ENCODE peak calls at places on chromosomes 6 and 20, in four cellular contexts. One of them, this sample, is unnamed.

GRCh38 chr6:24581084-24581669 is 64.8 kb downstream of the KIAA0319 start:
- DNase-seq in activated gamma-delta T cell treated with anti-CD3 and anti-CD28 coated beads, Interleukin-2, amount 50 U/mL, for 16 hours: peak; percentile 71
- DNase-seq in colonic mucosa: peak; percentile 84
- DNase-seq in NCI-H2029: peak; percentile 77
- DNase-seq in this sample: peak; percentile 64

GRCh38 chr6:166005401-166005845 is 162.2 kb downstream of the TBXT start:
- DNase-seq in NCI-H2029: no peak
- DNase-seq in colonic mucosa: no peak
- DNase-seq in activated gamma-delta T cell treated with anti-CD3 and anti-CD28 coated beads, Interleukin-2, amount 50 U/mL, for 16 hours: no peak
- DNase-seq in this sample: peak; percentile 42

GRCh38 chr20:46970937-46971630 is 76.4 kb downstream of the EYA2 start:
- DNase-seq in NCI-H2029: no peak
- DNase-seq in colonic mucosa: peak; percentile 29
- DNase-seq in activated gamma-delta T cell treated with anti-CD3 and anti-CD28 coated beads, Interleukin-2, amount 50 U/mL, for 16 hours: no peak
- DNase-seq in this sample: peak; percentile 58

GRCh38 chr6:148713033-148713738 is 33.6 kb upstream of the UST start:
- DNase-seq in activated gamma-delta T cell treated with anti-CD3 and anti-CD28 coated beads, Interleukin-2, amount 50 U/mL, for 16 hours: no peak
- DNase-seq in NCI-H2029: no peak
- DNase-seq in colonic mucosa: no peak
- DNase-seq in this sample: no peak

GRCh38 chr6:149273318-149273717 is 44.2 kb upstream of the TAB2 start:
- DNase-seq in colonic mucosa: no peak
- DNase-seq in activated gamma-delta T cell treated with anti-CD3 and anti-CD28 coated beads, Interleukin-2, amount 50 U/mL, for 16 hours: no peak
- DNase-seq in NCI-H2029: no peak
- DNase-seq in this sample: no peak

GRCh38 chr20:32945710-32946221 is 58.5 kb downstream of the SUN5 start:
- DNase-seq in colonic mucosa: no peak
- DNase-seq in activated gamma-delta T cell treated with anti-CD3 and anti-CD28 coated beads, Interleukin-2, amount 50 U/mL, for 16 hours: no peak
- DNase-seq in NCI-H2029: no peak
- DNase-seq in this sample: no peak

GRCh38 chr20:17533396-17533795 is 2.2 kb upstream of the BFSP1 start:
- DNase-seq in NCI-H2029: peak; percentile 78
- DNase-seq in activated gamma-delta T cell treated with anti-CD3 and anti-CD28 coated beads, Interleukin-2, amount 50 U/mL, for 16 hours: no peak
- DNase-seq in colonic mucosa: peak; percentile 46
- DNase-seq in this sample: peak; percentile 22

GRCh38 chr20:63597651-63598478 is 23.8 kb upstream of the HELZ2 start:
- DNase-seq in colonic mucosa: no peak
- DNase-seq in NCI-H2029: no peak
- DNase-seq in activated gamma-delta T cell treated with anti-CD3 and anti-CD28 coated beads, Interleukin-2, amount 50 U/mL, for 16 hours: no peak
- DNase-seq in this sample: no peak

GRCh38 chr6:21785162-21785561 is 191.6 kb downstream of the SOX4 start:
- DNase-seq in activated gamma-delta T cell treated with anti-CD3 and anti-CD28 coated beads, Interleukin-2, amount 50 U/mL, for 16 hours: no peak
- DNase-seq in colonic mucosa: no peak
- DNase-seq in NCI-H2029: no peak
- DNase-seq in this sample: no peak

GRCh38 chr6:131226465-131226864 is 91.2 kb downstream of the AKAP7 start:
- DNase-seq in activated gamma-delta T cell treated with anti-CD3 and anti-CD28 coated beads, Interleukin-2, amount 50 U/mL, for 16 hours: no peak
- DNase-seq in NCI-H2029: no peak
- DNase-seq in colonic mucosa: no peak
- DNase-seq in this sample: no peak

GRCh38 chr20:48815537-48815936 is 12.3 kb downstream of the PREX1 start:
- DNase-seq in NCI-H2029: no peak
- DNase-seq in activated gamma-delta T cell treated with anti-CD3 and anti-CD28 coated beads, Interleukin-2, amount 50 U/mL, for 16 hours: no peak
- DNase-seq in colonic mucosa: no peak
- DNase-seq in this sample: no peak

GRCh38 chr6:82072771-82073170 is 174.8 kb downstream of the IBTK start:
- DNase-seq in activated gamma-delta T cell treated with anti-CD3 and anti-CD28 coated beads, Interleukin-2, amount 50 U/mL, for 16 hours: no peak
- DNase-seq in NCI-H2029: no peak
- DNase-seq in colonic mucosa: no peak
- DNase-seq in this sample: no peak

GRCh38 chr6:160088069-160088773 is 33.4 kb upstream of the SLC22A1 start:
- DNase-seq in activated gamma-delta T cell treated with anti-CD3 and anti-CD28 coated beads, Interleukin-2, amount 50 U/mL, for 16 hours: no peak
- DNase-seq in colonic mucosa: peak; percentile 79
- DNase-seq in NCI-H2029: no peak
- DNase-seq in this sample: peak; percentile 11

GRCh38 chr6:127956260-127956888 is 55.5 kb upstream of the THEMIS start:
- DNase-seq in NCI-H2029: no peak
- DNase-seq in activated gamma-delta T cell treated with anti-CD3 and anti-CD28 coated beads, Interleukin-2, amount 50 U/mL, for 16 hours: no peak
- DNase-seq in colonic mucosa: no peak
- DNase-seq in this sample: no peak

GRCh38 chr20:43744121-43744520 is 17.3 kb upstream of the GTSF1L start:
- DNase-seq in activated gamma-delta T cell treated with anti-CD3 and anti-CD28 coated beads, Interleukin-2, amount 50 U/mL, for 16 hours: no peak
- DNase-seq in NCI-H2029: peak; percentile 78
- DNase-seq in colonic mucosa: no peak
- DNase-seq in this sample: no peak

GRCh38 chr6:124226396-124226795 is 422.7 kb downstream of the NKAIN2 start:
- DNase-seq in activated gamma-delta T cell treated with anti-CD3 and anti-CD28 coated beads, Interleukin-2, amount 50 U/mL, for 16 hours: no peak
- DNase-seq in colonic mucosa: no peak
- DNase-seq in NCI-H2029: no peak
- DNase-seq in this sample: no peak

GRCh38 chr6:124200661-124201060 is 397.0 kb downstream of the NKAIN2 start:
- DNase-seq in colonic mucosa: no peak
- DNase-seq in activated gamma-delta T cell treated with anti-CD3 and anti-CD28 coated beads, Interleukin-2, amount 50 U/mL, for 16 hours: no peak
- DNase-seq in NCI-H2029: no peak
- DNase-seq in this sample: peak; percentile 47

GRCh38 chr20:44074252-44075151 is 112.5 kb downstream of the JPH2 start:
- DNase-seq in colonic mucosa: no peak
- DNase-seq in activated gamma-delta T cell treated with anti-CD3 and anti-CD28 coated beads, Interleukin-2, amount 50 U/mL, for 16 hours: no peak
- DNase-seq in NCI-H2029: peak; percentile 32
- DNase-seq in this sample: peak; percentile 24

GRCh38 chr20:3687655-3688054 is 5.8 kb upstream of the ADAM33 start:
- DNase-seq in colonic mucosa: no peak
- DNase-seq in activated gamma-delta T cell treated with anti-CD3 and anti-CD28 coated beads, Interleukin-2, amount 50 U/mL, for 16 hours: no peak
- DNase-seq in NCI-H2029: no peak
- DNase-seq in this sample: no peak

GRCh38 chr6:14791525-14791924 is 454.3 kb upstream of the JARID2 start:
- DNase-seq in activated gamma-delta T cell treated with anti-CD3 and anti-CD28 coated beads, Interleukin-2, amount 50 U/mL, for 16 hours: no peak
- DNase-seq in NCI-H2029: no peak
- DNase-seq in colonic mucosa: no peak
- DNase-seq in this sample: no peak

GRCh38 chr6:142796571-142796970 is 148.4 kb downstream of the HIVEP2 start:
- DNase-seq in NCI-H2029: peak; percentile 8
- DNase-seq in colonic mucosa: no peak
- DNase-seq in activated gamma-delta T cell treated with anti-CD3 and anti-CD28 coated beads, Interleukin-2, amount 50 U/mL, for 16 hours: no peak
- DNase-seq in this sample: peak; percentile 33

GRCh38 chr6:157713451-157714152 is 109.4 kb upstream of the SNX9 start:
- DNase-seq in colonic mucosa: no peak
- DNase-seq in NCI-H2029: no peak
- DNase-seq in activated gamma-delta T cell treated with anti-CD3 and anti-CD28 coated beads, Interleukin-2, amount 50 U/mL, for 16 hours: no peak
- DNase-seq in this sample: no peak

GRCh38 chr6:111552999-111553398 is 52.7 kb downstream of the TRAF3IP2 start:
- DNase-seq in NCI-H2029: peak; percentile 85
- DNase-seq in activated gamma-delta T cell treated with anti-CD3 and anti-CD28 coated beads, Interleukin-2, amount 50 U/mL, for 16 hours: no peak
- DNase-seq in colonic mucosa: no peak
- DNase-seq in this sample: peak; percentile 73

GRCh38 chr20:48607544-48607865 is 220.3 kb downstream of the PREX1 start:
- DNase-seq in colonic mucosa: no peak
- DNase-seq in NCI-H2029: no peak
- DNase-seq in activated gamma-delta T cell treated with anti-CD3 and anti-CD28 coated beads, Interleukin-2, amount 50 U/mL, for 16 hours: no peak
- DNase-seq in this sample: no peak

GRCh38 chr6:41939091-41939847 is 2.3 kb downstream of the CCND3 start:
- DNase-seq in NCI-H2029: no peak
- DNase-seq in activated gamma-delta T cell treated with anti-CD3 and anti-CD28 coated beads, Interleukin-2, amount 50 U/mL, for 16 hours: no peak
- DNase-seq in colonic mucosa: no peak
- DNase-seq in this sample: no peak

GRCh38 chr20:50642288-50642803 is 49.0 kb downstream of the RIPOR3 start:
- DNase-seq in colonic mucosa: no peak
- DNase-seq in activated gamma-delta T cell treated with anti-CD3 and anti-CD28 coated beads, Interleukin-2, amount 50 U/mL, for 16 hours: no peak
- DNase-seq in NCI-H2029: no peak
- DNase-seq in this sample: no peak

GRCh38 chr6:25250878-25251277 is 28.3 kb upstream of the CARMIL1 start:
- DNase-seq in NCI-H2029: no peak
- DNase-seq in colonic mucosa: no peak
- DNase-seq in activated gamma-delta T cell treated with anti-CD3 and anti-CD28 coated beads, Interleukin-2, amount 50 U/mL, for 16 hours: no peak
- DNase-seq in this sample: no peak

GRCh38 chr20:14477125-14477524 is 139.7 kb upstream of the FLRT3 start:
- DNase-seq in NCI-H2029: no peak
- DNase-seq in colonic mucosa: no peak
- DNase-seq in activated gamma-delta T cell treated with anti-CD3 and anti-CD28 coated beads, Interleukin-2, amount 50 U/mL, for 16 hours: no peak
- DNase-seq in this sample: no peak

GRCh38 chr6:98124176-98124575 is 710.2 kb upstream of the POU3F2 start:
- DNase-seq in colonic mucosa: no peak
- DNase-seq in NCI-H2029: no peak
- DNase-seq in activated gamma-delta T cell treated with anti-CD3 and anti-CD28 coated beads, Interleukin-2, amount 50 U/mL, for 16 hours: no peak
- DNase-seq in this sample: no peak

This sample was measured in NCI-H1105.